ENCODE peak calls at places on chromosomes 11 and 22, in five cellular contexts. L is ELR, O is activated gamma-delta T cell, F is NCI-H345, B is WTC11. U is an unnamed sample.

GRCh38 chr11:46248270-46249102 is 29.0 kb upstream of the CREB3L1 start:
- DNase-seq in L (peak; percentile 99), O (no peak), B (no peak), F (no peak), U (peak; percentile 91)

GRCh38 chr11:61764606-61765260 is 12.3 kb downstream of the MYRF start:
- DNase-seq in O (no peak), F (no peak), L (no peak), B (no peak), U (no peak)

GRCh38 chr11:110125632-110126031 is 32.4 kb downstream of the ZC3H12C start:
- DNase-seq in F (no peak), B (no peak), L (peak; percentile 81), O (no peak), U (no peak)

GRCh38 chr11:82004537-82005213 is 729.0 kb downstream of the FAM181B start:
- DNase-seq in B (no peak), F (no peak), O (no peak), L (no peak), U (no peak)

GRCh38 chr11:28649922-28650321 is 541.7 kb downstream of the METTL15 start:
- DNase-seq in L (peak; percentile 24), F (no peak), B (no peak), O (no peak), U (no peak)

GRCh38 chr11:1916986-1917522 is 2.4 kb upstream of the TNNT3 start:
- DNase-seq in L (no peak), O (no peak), F (no peak), B (no peak), U (no peak)

GRCh38 chr11:2375964-2376551 is 1.1 kb upstream of the CD81 start:
- DNase-seq in O (no peak), B (no peak), F (no peak), L (no peak), U (no peak)

GRCh38 chr11:9210922-9211320 is 54.2 kb downstream of the DENND5A start:
- DNase-seq in F (no peak), O (no peak), L (no peak), B (no peak), U (no peak)

GRCh38 chr22:45469573-45470383 is 32.9 kb upstream of the FBLN1 start:
- DNase-seq in F (no peak), B (no peak), L (no peak), O (no peak), U (peak; percentile 57)

GRCh38 chr11:120906752-120907151 is 117.2 kb upstream of the TBCEL start:
- DNase-seq in F (no peak), L (no peak), B (no peak), O (no peak), U (no peak)

GRCh38 chr11:42058794-42059193 is 599.3 kb upstream of the LRRC4C start:
- DNase-seq in L (no peak), O (no peak), B (no peak), F (no peak), U (no peak)

GRCh38 chr11:57741132-57742086 is at the start of gene SELENOH:
- DNase-seq in L (peak; percentile 98), B (peak; percentile 98), O (peak; percentile 78), F (peak; percentile 96), U (peak; percentile 93)